ENCODE peak calls at places on chromosomes 6 and 20, in four cellular contexts. One of them, this sample, is unnamed.
A peak's percentile ranks its signal among the peaks of the same experiment; 100 is the strongest.

GRCh38 chr20:58515240-58516212 is at the start of gene APCDD1L:
- DNase-seq in body of pancreas: no peak
- DNase-seq in sigmoid colon: peak; percentile 60
- DNase-seq in transverse colon: no peak
- DNase-seq in this sample: peak; percentile 24

GRCh38 chr20:33789109-33789857 is 21.9 kb upstream of the CHMP4B start:
- DNase-seq in sigmoid colon: peak; percentile 89
- DNase-seq in transverse colon: peak; percentile 93
- DNase-seq in body of pancreas: peak; percentile 56
- DNase-seq in this sample: peak; percentile 79

GRCh38 chr6:14544689-14545088 is 427.1 kb downstream of the CD83 start:
- DNase-seq in body of pancreas: no peak
- DNase-seq in sigmoid colon: no peak
- DNase-seq in transverse colon: no peak
- DNase-seq in this sample: no peak

GRCh38 chr6:86477510-86478166 is 459.7 kb upstream of the HTR1E start:
- DNase-seq in body of pancreas: peak; percentile 9
- DNase-seq in sigmoid colon: no peak
- DNase-seq in transverse colon: no peak
- DNase-seq in this sample: no peak

GRCh38 chr20:32034581-32035397 is 17.3 kb upstream of the HCK start:
- DNase-seq in sigmoid colon: no peak
- DNase-seq in body of pancreas: no peak
- DNase-seq in transverse colon: no peak
- DNase-seq in this sample: no peak

GRCh38 chr6:21996425-21997207 is 300.2 kb downstream of the PRL start:
- DNase-seq in body of pancreas: no peak
- DNase-seq in sigmoid colon: no peak
- DNase-seq in transverse colon: no peak
- DNase-seq in this sample: no peak

GRCh38 chr6:134029495-134030455 is 22.6 kb downstream of the SLC2A12 start:
- DNase-seq in sigmoid colon: no peak
- DNase-seq in transverse colon: no peak
- DNase-seq in body of pancreas: no peak
- DNase-seq in this sample: no peak

GRCh38 chr6:73521351-73522254 is 771 bp upstream of the EEF1A1 start:
- DNase-seq in transverse colon: no peak
- DNase-seq in body of pancreas: peak; percentile 72
- DNase-seq in sigmoid colon: peak; percentile 91
- DNase-seq in this sample: no peak

GRCh38 chr6:129340983-129341382 is 369.0 kb downstream of the ARHGAP18 start:
- DNase-seq in transverse colon: no peak
- DNase-seq in sigmoid colon: no peak
- DNase-seq in body of pancreas: no peak
- DNase-seq in this sample: no peak

GRCh38 chr6:160240691-160241084 is 17.9 kb downstream of the SLC22A2 start:
- DNase-seq in transverse colon: no peak
- DNase-seq in body of pancreas: no peak
- DNase-seq in sigmoid colon: no peak
- DNase-seq in this sample: no peak

GRCh38 chr6:113694278-113695077 is 162.7 kb upstream of the MARCKS start:
- DNase-seq in sigmoid colon: no peak
- DNase-seq in transverse colon: no peak
- DNase-seq in body of pancreas: no peak
- DNase-seq in this sample: no peak

GRCh38 chr6:160041608-160042007 is 72.7 kb downstream of the IGF2R start:
- DNase-seq in body of pancreas: peak; percentile 94
- DNase-seq in sigmoid colon: no peak
- DNase-seq in transverse colon: no peak
- DNase-seq in this sample: peak; percentile 32

GRCh38 chr6:97195117-97195516 is 87.9 kb downstream of the MMS22L start:
- DNase-seq in sigmoid colon: no peak
- DNase-seq in body of pancreas: no peak
- DNase-seq in transverse colon: no peak
- DNase-seq in this sample: no peak

GRCh38 chr20:14997791-14998190 is 660.4 kb upstream of the FLRT3 start:
- DNase-seq in body of pancreas: no peak
- DNase-seq in sigmoid colon: no peak
- DNase-seq in transverse colon: no peak
- DNase-seq in this sample: no peak

GRCh38 chr6:147390909-147391536 is 117.5 kb upstream of the SAMD5 start:
- DNase-seq in transverse colon: no peak
- DNase-seq in body of pancreas: no peak
- DNase-seq in sigmoid colon: no peak
- DNase-seq in this sample: no peak

GRCh38 chr20:51093240-51093763 is 70.4 kb upstream of the KCNG1 start:
- DNase-seq in body of pancreas: no peak
- DNase-seq in transverse colon: no peak
- DNase-seq in sigmoid colon: no peak
- DNase-seq in this sample: no peak

GRCh38 chr6:112235956-112236355 is 18.4 kb downstream of the LAMA4 start:
- DNase-seq in body of pancreas: no peak
- DNase-seq in transverse colon: no peak
- DNase-seq in sigmoid colon: no peak
- DNase-seq in this sample: no peak

GRCh38 chr6:28423546-28423945 is 19.7 kb downstream of the ZSCAN23 start:
- DNase-seq in body of pancreas: no peak
- DNase-seq in transverse colon: no peak
- DNase-seq in sigmoid colon: no peak
- DNase-seq in this sample: no peak

GRCh38 chr6:17102258-17102870 is 514 bp downstream of the STMND1 start:
- DNase-seq in transverse colon: peak; percentile 51
- DNase-seq in sigmoid colon: no peak
- DNase-seq in body of pancreas: peak; percentile 31
- DNase-seq in this sample: no peak
- H3K4me3 ChIP-seq in transverse colon: peak overlapping the region; percentile 36
- H3K4me3 ChIP-seq in sigmoid colon: peak overlapping the region; percentile 42
- H3K4me3 ChIP-seq in body of pancreas: peak overlapping the region; percentile 17
- H3K4me3 ChIP-seq in this sample: no peak overlapping the region

GRCh38 chr6:26216015-26216885 is 129.0 kb downstream of the HFE start:
- DNase-seq in transverse colon: peak; percentile 85
- DNase-seq in body of pancreas: peak; percentile 47
- DNase-seq in sigmoid colon: peak; percentile 93
- DNase-seq in this sample: peak; percentile 58
- TF ChIP-seq POLR2A in transverse colon: peak; percentile 100
- TF ChIP-seq POLR2A in body of pancreas: peak; percentile 82
- TF ChIP-seq POLR2A in sigmoid colon: peak; percentile 99
- TF ChIP-seq POLR2A in this sample: peak; percentile 98

GRCh38 chr6:41427642-41428401 is 92.4 kb downstream of the NCR2 start:
- DNase-seq in transverse colon: peak; percentile 63
- DNase-seq in body of pancreas: peak; percentile 81
- DNase-seq in sigmoid colon: peak; percentile 75
- DNase-seq in this sample: peak; percentile 69
- H3K4me3 ChIP-seq in transverse colon: peak overlapping the region; percentile 46
- H3K4me3 ChIP-seq in body of pancreas: peak overlapping the region; percentile 25
- H3K4me3 ChIP-seq in sigmoid colon: peak overlapping the region; percentile 46
- H3K4me3 ChIP-seq in this sample: peak overlapping the region; percentile 38

DNA sequence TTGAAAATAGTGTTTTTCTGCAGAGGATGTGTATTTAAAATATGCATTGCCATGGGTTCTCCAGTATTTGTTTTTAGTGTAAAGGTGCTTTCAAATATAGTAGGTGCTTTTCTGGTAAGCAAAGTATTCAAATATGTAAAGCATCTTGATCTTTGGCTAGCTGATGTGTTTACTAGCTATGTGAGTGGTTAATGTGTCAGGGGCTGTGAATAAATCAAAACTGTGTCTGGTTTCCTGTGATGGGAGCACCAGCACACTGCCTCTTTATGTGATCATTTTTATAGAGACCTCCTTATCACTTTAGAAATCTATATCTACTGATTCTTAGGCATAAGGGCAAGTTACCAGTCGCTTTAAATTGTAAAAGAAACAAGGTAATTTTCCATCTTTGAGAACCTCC is 388.9 kb upstream of the MAN1A1 start:
- DNase-seq in transverse colon: no peak
- DNase-seq in sigmoid colon: no peak
- DNase-seq in body of pancreas: no peak
- DNase-seq in this sample: no peak
- TF ChIP-seq POLR2A in transverse colon: no peak
- TF ChIP-seq POLR2A in sigmoid colon: no peak
- TF ChIP-seq POLR2A in body of pancreas: no peak
- TF ChIP-seq POLR2A in this sample: no peak